ENCODE peak calls at places on chromosomes 16 and 17, in eight cellular contexts. Z is IMR-90; R is lower leg skin; D is lower lobe of right lung; Q is HFF-Myc; Y is CD8-positive, alpha-beta T cell; U is mesothelial cell of epicardium; P is A673. X is an unnamed sample.

GRCh38 chr16:30659507-30660423 is 1.5 kb downstream of the FBRS start:
- DNase-seq in Z (no peak), R (peak; percentile 45), D (no peak), Q (no peak), Y (peak; percentile 65), U (peak; percentile 61), P (no peak), X (no peak)

GRCh38 chr16:50282010-50282538 is 15.7 kb downstream of the ADCY7 start:
- DNase-seq in Z (no peak), R (peak; percentile 72), D (peak; percentile 92), Q (no peak), Y (peak; percentile 80), U (no peak), P (no peak), X (no peak)

GRCh38 chr17:49914664-49915063 is 54.3 kb upstream of the DLX4 start:
- DNase-seq in Z (no peak), R (no peak), D (no peak), Q (no peak), Y (no peak), U (no peak), P (no peak), X (no peak)

GRCh38 chr17:41895617-41896016 is 23.1 kb downstream of the ACLY start:
- DNase-seq in Z (peak; percentile 27), R (no peak), D (no peak), Q (no peak), Y (no peak), U (no peak), P (no peak), X (no peak)

GRCh38 chr16:77759821-77760220 is 28.5 kb upstream of the VAT1L start:
- DNase-seq in Z (peak; percentile 38), R (no peak), D (no peak), Q (no peak), Y (no peak), U (no peak), P (no peak), X (no peak)

GRCh38 chr16:27483083-27483437 is 66.7 kb downstream of the GTF3C1 start:
- DNase-seq in Z (no peak), R (no peak), D (no peak), Q (no peak), Y (no peak), U (no peak), P (no peak), X (no peak)

GRCh38 chr16:27764869-27765675 is 215.1 kb downstream of the KATNIP start:
- DNase-seq in Z (no peak), R (no peak), D (peak; percentile 33), Q (no peak), Y (no peak), U (no peak), P (no peak), X (no peak)

GRCh38 chr16:25747160-25747758 is 55.5 kb downstream of the HS3ST4 start:
- DNase-seq in Z (no peak), R (no peak), D (no peak), Q (no peak), Y (no peak), U (peak; percentile 69), P (peak; percentile 55), X (peak; percentile 52)

GRCh38 chr17:50043290-50044148 is 12.4 kb upstream of the ITGA3 start:
- DNase-seq in Z (no peak), R (no peak), D (no peak), Q (no peak), Y (no peak), U (no peak), P (no peak), X (no peak)

GRCh38 chr17:77131919-77132318 is 8.8 kb upstream of the SEC14L1 start:
- DNase-seq in Z (peak; percentile 70), R (no peak), D (no peak), Q (no peak), Y (no peak), U (no peak), P (no peak), X (no peak)

GRCh38 chr17:64223283-64223682 is 39.8 kb downstream of the TEX2 start:
- DNase-seq in Z (no peak), R (no peak), D (no peak), Q (no peak), Y (no peak), U (no peak), P (no peak), X (no peak)

GRCh38 chr17:70184770-70185169 is 15.4 kb downstream of the KCNJ2 start:
- DNase-seq in Z (peak; percentile 80), R (no peak), D (no peak), Q (no peak), Y (no peak), U (no peak), P (no peak), X (no peak)

GRCh38 chr17:79993390-79994221 is 42.1 kb downstream of the TBC1D16 start:
- DNase-seq in Z (peak; percentile 94), R (peak; percentile 86), D (peak; percentile 85), Q (no peak), Y (peak; percentile 53), U (peak; percentile 65), P (peak; percentile 45), X (peak; percentile 38)

GRCh38 chr17:79991140-79991923 is 44.3 kb downstream of the TBC1D16 start:
- DNase-seq in Z (peak; percentile 74), R (peak; percentile 60), D (peak; percentile 90), Q (no peak), Y (peak; percentile 89), U (peak; percentile 79), P (peak; percentile 90), X (peak; percentile 77)

GRCh38 chr17:79990704-79991103 is 45.0 kb downstream of the TBC1D16 start:
- DNase-seq in Z (no peak), R (no peak), D (no peak), Q (no peak), Y (no peak), U (no peak), P (no peak), X (no peak)

GRCh38 chr17:79992657-79993389 is 42.8 kb downstream of the TBC1D16 start:
- DNase-seq in Z (no peak), R (no peak), D (no peak), Q (no peak), Y (no peak), U (no peak), P (no peak), X (no peak)

DNA sequence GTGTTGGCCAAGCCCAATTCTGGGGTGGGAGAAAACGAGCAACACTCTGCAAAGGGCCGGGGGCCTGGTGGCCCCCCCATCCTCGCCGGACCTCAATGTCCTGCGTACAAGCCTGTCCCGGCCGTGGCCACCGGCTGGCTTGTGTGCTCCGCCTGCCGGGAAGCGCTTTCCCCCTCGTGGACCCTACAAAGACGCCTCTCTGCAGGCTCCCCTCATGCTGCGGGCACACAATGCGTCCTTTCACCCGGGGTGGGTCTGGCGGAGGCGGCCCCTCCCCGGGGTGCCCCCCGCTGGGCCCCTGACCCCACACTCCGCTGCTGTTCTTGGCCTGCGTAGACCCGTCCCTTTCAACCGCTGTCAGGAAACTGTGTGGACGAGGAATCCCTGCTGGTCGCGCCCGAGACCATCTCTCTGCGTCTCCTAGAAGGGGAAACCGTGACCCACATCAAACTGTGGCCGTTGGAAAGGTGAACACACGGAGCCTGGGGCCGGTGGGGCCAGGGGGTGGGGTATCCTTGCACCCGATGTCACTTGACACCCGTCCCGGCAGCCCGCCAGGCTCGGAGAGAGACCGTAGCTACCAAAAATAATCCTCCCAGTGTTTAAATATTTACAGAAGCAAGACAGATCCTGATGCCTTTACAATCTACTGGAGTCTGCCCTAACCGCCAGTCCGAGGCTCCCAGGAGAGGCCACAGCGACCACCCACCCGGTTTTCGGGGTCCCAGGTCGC is 43.6 kb downstream of the TBC1D16 start:
- DNase-seq in Z (peak; percentile 38), R (no peak), D (no peak), Q (no peak), Y (no peak), U (no peak), P (no peak), X (peak; percentile 40)
- TF ChIP-seq CTCF in Z (no peak), R (no peak), D (peak; percentile 28), Q (no peak), Y (no peak), U (no peak), P (no peak), X (peak; percentile 48)

GRCh38 chr17:79796570-79797491 is at the start of gene CBX8:
- DNase-seq in Z (peak; percentile 99), R (peak; percentile 99), D (peak; percentile 100), Q (peak; percentile 98), Y (peak; percentile 98), U (peak; percentile 100), P (peak; percentile 100), X (peak; percentile 100)
- TF ChIP-seq CTCF in Z (peak; percentile 48), R (peak; percentile 22), D (no peak), Q (peak; percentile 11), Y (no peak), U (peak; percentile 26), P (no peak), X (no peak)

GRCh38 chr17:47273245-47273644 is 19.6 kb downstream of the ITGB3 start:
- DNase-seq in Z (no peak), R (no peak), D (no peak), Q (no peak), Y (no peak), U (no peak), P (no peak), X (no peak)

GRCh38 chr17:47276444-47276843 is 22.8 kb downstream of the ITGB3 start:
- DNase-seq in Z (no peak), R (no peak), D (no peak), Q (no peak), Y (no peak), U (no peak), P (no peak), X (no peak)

GRCh38 chr17:47274319-47275069 is 20.9 kb downstream of the ITGB3 start:
- DNase-seq in Z (no peak), R (no peak), D (no peak), Q (no peak), Y (no peak), U (no peak), P (no peak), X (no peak)

GRCh38 chr17:47276868-47277267 is 23.2 kb downstream of the ITGB3 start:
- DNase-seq in Z (peak; percentile 73), R (peak; percentile 83), D (no peak), Q (peak; percentile 56), Y (no peak), U (no peak), P (peak; percentile 60), X (no peak)

GRCh38 chr17:47275245-47275984 is 21.8 kb downstream of the ITGB3 start:
- DNase-seq in Z (peak; percentile 84), R (peak; percentile 81), D (peak; percentile 59), Q (peak; percentile 94), Y (no peak), U (peak; percentile 74), P (peak; percentile 7), X (no peak)
- TF ChIP-seq CTCF in Z (no peak), R (no peak), D (no peak), Q (no peak), Y (no peak), U (no peak), P (no peak), X (no peak)

DNA sequence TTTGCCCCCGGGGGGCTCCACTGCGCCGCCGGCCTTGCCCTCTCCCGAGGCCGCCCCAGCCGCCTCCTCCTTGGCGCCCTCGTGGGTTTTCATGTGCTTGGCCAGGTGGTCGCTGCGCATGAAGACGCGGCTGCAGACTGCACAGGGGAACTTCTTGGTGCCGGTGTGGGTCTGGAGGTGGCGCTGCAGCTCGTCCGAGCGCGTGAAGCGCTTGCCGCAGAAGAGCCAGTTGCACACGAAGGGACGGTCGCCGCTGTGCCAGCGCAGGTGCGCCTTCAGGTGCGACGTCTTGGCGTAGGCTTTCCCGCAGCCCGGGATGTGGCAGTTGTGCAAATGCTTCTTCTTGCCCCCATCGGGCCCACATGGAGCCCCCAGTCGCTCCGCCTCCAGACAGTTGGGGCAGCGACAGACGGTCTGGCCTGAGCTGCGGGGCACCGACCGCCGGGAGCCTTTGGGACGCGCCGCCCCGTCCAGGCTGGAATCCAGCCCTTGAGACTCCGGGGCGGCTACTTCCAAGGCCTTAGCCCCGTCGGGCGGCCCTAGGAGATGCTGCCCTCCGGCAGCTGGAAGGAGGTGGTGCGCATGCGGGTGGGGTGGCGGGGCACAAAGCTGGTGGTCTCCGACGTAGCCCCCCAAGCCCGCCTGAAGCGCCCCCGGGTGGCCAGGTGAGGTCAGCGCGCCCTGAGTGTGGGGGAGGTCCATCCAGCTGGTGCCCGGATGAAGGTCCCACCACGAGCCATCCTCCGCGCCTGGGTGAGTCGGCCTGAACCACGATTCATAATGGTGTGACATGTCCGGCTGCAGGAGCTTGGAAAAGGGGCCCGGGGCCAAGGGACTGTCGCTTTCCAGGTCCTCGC is 3.4 kb downstream of the SP6 start:
- DNase-seq in Z (no peak), R (no peak), D (no peak), Q (no peak), Y (no peak), U (no peak), P (no peak), X (no peak)
- TF ChIP-seq CTCF in Z (peak; percentile 38), R (no peak), D (peak; percentile 18), Q (peak; percentile 8), Y (peak; percentile 33), U (peak; percentile 30), P (peak; percentile 55), X (peak; percentile 39)

X was measured in neural crest cell.